ENCODE peak calls at places on chromosomes 6 and 20, in five cellular contexts. One of them, this sample, is unnamed.

GRCh38 chr6:40545954-40546353 is 41.2 kb downstream of the LRFN2 start:
- ATAC-seq in stimulated activated memory B cell treated with anti-CD40 and anti-IgM and Interleukin-4, amounts not matched to agents 10 μg/mL and 1 μg/mL and 100 μg/mL, for 72 hours: no peak
- ATAC-seq in T-helper 17 cell: no peak
- ATAC-seq in HCT116: no peak
- ATAC-seq in lower lobe of right lung: no peak
- ATAC-seq in this sample: no peak

GRCh38 chr6:63458480-63459115 is 113.7 kb upstream of the LOC128125822 start:
- ATAC-seq in T-helper 17 cell: no peak
- ATAC-seq in HCT116: no peak
- ATAC-seq in lower lobe of right lung: peak; percentile 95
- ATAC-seq in stimulated activated memory B cell treated with anti-CD40 and anti-IgM and Interleukin-4, amounts not matched to agents 10 μg/mL and 1 μg/mL and 100 μg/mL, for 72 hours: no peak
- ATAC-seq in this sample: no peak

GRCh38 chr6:19879663-19880062 is 42.5 kb downstream of the ID4 start:
- ATAC-seq in stimulated activated memory B cell treated with anti-CD40 and anti-IgM and Interleukin-4, amounts not matched to agents 10 μg/mL and 1 μg/mL and 100 μg/mL, for 72 hours: no peak
- ATAC-seq in T-helper 17 cell: no peak
- ATAC-seq in HCT116: no peak
- ATAC-seq in lower lobe of right lung: peak; percentile 74
- ATAC-seq in this sample: no peak

GRCh38 chr6:46407785-46408530 is 83.3 kb downstream of the RCAN2 start:
- ATAC-seq in HCT116: no peak
- ATAC-seq in T-helper 17 cell: no peak
- ATAC-seq in lower lobe of right lung: no peak
- ATAC-seq in stimulated activated memory B cell treated with anti-CD40 and anti-IgM and Interleukin-4, amounts not matched to agents 10 μg/mL and 1 μg/mL and 100 μg/mL, for 72 hours: no peak
- ATAC-seq in this sample: no peak

GRCh38 chr20:46621492-46621891 is 29.8 kb downstream of the SLC13A3 start:
- ATAC-seq in HCT116: no peak
- ATAC-seq in T-helper 17 cell: no peak
- ATAC-seq in stimulated activated memory B cell treated with anti-CD40 and anti-IgM and Interleukin-4, amounts not matched to agents 10 μg/mL and 1 μg/mL and 100 μg/mL, for 72 hours: no peak
- ATAC-seq in lower lobe of right lung: no peak
- ATAC-seq in this sample: no peak

GRCh38 chr6:140979642-140980091 is 1153.1 kb upstream of the GJE1 start:
- ATAC-seq in lower lobe of right lung: peak; percentile 91
- ATAC-seq in T-helper 17 cell: no peak
- ATAC-seq in HCT116: no peak
- ATAC-seq in stimulated activated memory B cell treated with anti-CD40 and anti-IgM and Interleukin-4, amounts not matched to agents 10 μg/mL and 1 μg/mL and 100 μg/mL, for 72 hours: no peak
- ATAC-seq in this sample: peak; percentile 86

GRCh38 chr20:46583411-46584214 is 33.2 kb upstream of the OCSTAMP start:
- ATAC-seq in T-helper 17 cell: no peak
- ATAC-seq in lower lobe of right lung: no peak
- ATAC-seq in stimulated activated memory B cell treated with anti-CD40 and anti-IgM and Interleukin-4, amounts not matched to agents 10 μg/mL and 1 μg/mL and 100 μg/mL, for 72 hours: no peak
- ATAC-seq in HCT116: no peak
- ATAC-seq in this sample: no peak

GRCh38 chr6:3618300-3619041 is 133.0 kb downstream of the PXDC1 start:
- ATAC-seq in lower lobe of right lung: no peak
- ATAC-seq in stimulated activated memory B cell treated with anti-CD40 and anti-IgM and Interleukin-4, amounts not matched to agents 10 μg/mL and 1 μg/mL and 100 μg/mL, for 72 hours: no peak
- ATAC-seq in HCT116: no peak
- ATAC-seq in T-helper 17 cell: no peak
- ATAC-seq in this sample: no peak

GRCh38 chr6:135505648-135506047 is 8.1 kb upstream of the AHI1 start:
- ATAC-seq in stimulated activated memory B cell treated with anti-CD40 and anti-IgM and Interleukin-4, amounts not matched to agents 10 μg/mL and 1 μg/mL and 100 μg/mL, for 72 hours: no peak
- ATAC-seq in lower lobe of right lung: no peak
- ATAC-seq in T-helper 17 cell: no peak
- ATAC-seq in HCT116: no peak
- ATAC-seq in this sample: no peak

This sample was measured in SK-N-SH treated with all-trans-retinoic acid at 6 μM for 48 hours.